ENCODE peak calls at places on chromosome 13, in seven cellular contexts. One of them, this sample, is unnamed.

GRCh38 chr13:31625115-31625514 is 114.2 kb upstream of the RXFP2 start:
- DNase-seq in H1: no peak
- DNase-seq in SK-N-SH: no peak
- DNase-seq in HepG2: no peak
- DNase-seq in K562: no peak
- DNase-seq in GM12878: no peak
- DNase-seq in HCT116: no peak
- DNase-seq in this sample: no peak

GRCh38 chr13:111962431-111962891 is 104.5 kb upstream of the SOX1 start:
- DNase-seq in H1: no peak
- DNase-seq in SK-N-SH: no peak
- DNase-seq in HepG2: no peak
- DNase-seq in K562: no peak
- DNase-seq in GM12878: no peak
- DNase-seq in HCT116: no peak
- DNase-seq in this sample: no peak

GRCh38 chr13:109868583-109869311 is 82.4 kb upstream of the IRS2 start:
- DNase-seq in H1: no peak
- DNase-seq in SK-N-SH: no peak
- DNase-seq in HepG2: no peak
- DNase-seq in K562: no peak
- DNase-seq in GM12878: no peak
- DNase-seq in HCT116: no peak
- DNase-seq in this sample: no peak

GRCh38 chr13:103758222-103758621 is 692.0 kb upstream of the SLC10A2 start:
- DNase-seq in H1: no peak
- DNase-seq in SK-N-SH: no peak
- DNase-seq in HepG2: no peak
- DNase-seq in K562: no peak
- DNase-seq in GM12878: no peak
- DNase-seq in HCT116: no peak
- DNase-seq in this sample: no peak

GRCh38 chr13:50543767-50544166 is 299.7 kb downstream of the DLEU7 start:
- DNase-seq in H1: no peak
- DNase-seq in SK-N-SH: no peak
- DNase-seq in HepG2: no peak
- DNase-seq in K562: no peak
- DNase-seq in GM12878: no peak
- DNase-seq in HCT116: no peak
- DNase-seq in this sample: no peak

GRCh38 chr13:76711515-76712182 is 174.6 kb downstream of the KCTD12 start:
- DNase-seq in H1: no peak
- DNase-seq in SK-N-SH: no peak
- DNase-seq in HepG2: no peak
- DNase-seq in K562: no peak
- DNase-seq in GM12878: no peak
- DNase-seq in HCT116: no peak
- DNase-seq in this sample: no peak

GRCh38 chr13:51734786-51735185 is 69.2 kb downstream of the DHRS12 start:
- DNase-seq in H1: no peak
- DNase-seq in SK-N-SH: no peak
- DNase-seq in HepG2: no peak
- DNase-seq in K562: no peak
- DNase-seq in GM12878: no peak
- DNase-seq in HCT116: no peak
- DNase-seq in this sample: no peak

GRCh38 chr13:50829896-50830295 is 13.6 kb downstream of the DLEU7 start:
- DNase-seq in H1: no peak
- DNase-seq in SK-N-SH: no peak
- DNase-seq in HepG2: no peak
- DNase-seq in K562: no peak
- DNase-seq in GM12878: no peak
- DNase-seq in HCT116: no peak
- DNase-seq in this sample: no peak

GRCh38 chr13:22161871-22162270 is 491.0 kb downstream of the FGF9 start:
- DNase-seq in H1: no peak
- DNase-seq in SK-N-SH: no peak
- DNase-seq in HepG2: no peak
- DNase-seq in K562: no peak
- DNase-seq in GM12878: peak; percentile 74
- DNase-seq in HCT116: no peak
- DNase-seq in this sample: no peak

GRCh38 chr13:42333613-42334328 is 61.8 kb downstream of the AKAP11 start:
- DNase-seq in H1: no peak
- DNase-seq in SK-N-SH: no peak
- DNase-seq in HepG2: peak; percentile 16
- DNase-seq in K562: peak; percentile 17
- DNase-seq in GM12878: no peak
- DNase-seq in HCT116: no peak
- DNase-seq in this sample: peak; percentile 20

GRCh38 chr13:102911336-102911735 is 65.5 kb downstream of the ERCC5 start:
- DNase-seq in H1: no peak
- DNase-seq in SK-N-SH: no peak
- DNase-seq in HepG2: no peak
- DNase-seq in K562: no peak
- DNase-seq in GM12878: no peak
- DNase-seq in HCT116: no peak
- DNase-seq in this sample: no peak

DNA sequence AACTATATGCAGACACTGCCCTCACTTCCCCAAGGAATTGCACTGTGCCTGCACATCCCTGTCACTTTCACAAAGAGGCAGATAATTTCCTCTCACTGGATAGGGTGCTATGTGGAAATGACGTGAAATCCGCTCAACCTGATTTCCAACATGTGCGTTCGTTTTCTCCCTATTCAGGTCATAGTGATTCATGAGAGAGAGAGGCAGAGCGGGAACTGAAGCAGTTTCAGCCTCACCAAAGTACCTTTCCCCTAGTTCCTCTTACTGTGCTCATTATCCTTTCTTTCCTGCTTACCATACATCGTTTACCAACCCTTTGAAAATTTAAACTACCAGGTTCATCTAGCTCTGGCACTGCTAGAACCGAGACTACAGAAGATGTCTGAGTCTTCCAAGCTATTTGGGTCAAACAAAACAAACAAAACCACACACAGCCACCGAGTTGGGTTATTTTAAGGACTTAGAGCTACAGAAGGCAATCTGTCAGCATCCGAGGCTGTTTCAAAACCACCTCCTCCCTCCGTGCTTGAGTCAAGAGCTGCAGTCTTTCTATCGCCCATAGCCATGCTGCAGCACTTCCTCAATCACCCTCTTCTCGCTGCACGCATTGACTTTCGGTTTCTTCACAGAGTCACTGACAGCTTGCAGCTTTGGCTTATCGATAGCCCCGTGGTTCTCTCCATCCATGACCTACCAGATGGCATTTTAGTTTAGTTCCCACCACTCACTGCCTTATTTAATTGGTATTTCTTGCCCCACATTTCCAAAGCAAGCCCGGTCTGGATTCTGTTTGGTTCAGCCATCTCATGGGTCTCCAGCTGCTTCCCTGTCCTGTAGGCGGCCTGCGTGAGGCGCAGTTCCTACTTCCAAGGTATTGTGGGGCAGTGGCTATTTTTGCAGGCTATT is 1395.8 kb downstream of the EFNB2 start:
- DNase-seq in H1: no peak
- DNase-seq in SK-N-SH: no peak
- DNase-seq in HepG2: peak; percentile 13
- DNase-seq in K562: no peak
- DNase-seq in GM12878: peak; percentile 87
- DNase-seq in HCT116: peak; percentile 44
- DNase-seq in this sample: no peak
- TF ChIP-seq SIN3A in H1: no peak
- TF ChIP-seq SIN3A in SK-N-SH: no peak
- TF ChIP-seq SIN3A in HepG2: no peak
- TF ChIP-seq SIN3A in K562: no peak
- TF ChIP-seq SIN3A in GM12878: no peak
- TF ChIP-seq SIN3A in HCT116: no peak
- TF ChIP-seq SIN3A in this sample: no peak

DNA sequence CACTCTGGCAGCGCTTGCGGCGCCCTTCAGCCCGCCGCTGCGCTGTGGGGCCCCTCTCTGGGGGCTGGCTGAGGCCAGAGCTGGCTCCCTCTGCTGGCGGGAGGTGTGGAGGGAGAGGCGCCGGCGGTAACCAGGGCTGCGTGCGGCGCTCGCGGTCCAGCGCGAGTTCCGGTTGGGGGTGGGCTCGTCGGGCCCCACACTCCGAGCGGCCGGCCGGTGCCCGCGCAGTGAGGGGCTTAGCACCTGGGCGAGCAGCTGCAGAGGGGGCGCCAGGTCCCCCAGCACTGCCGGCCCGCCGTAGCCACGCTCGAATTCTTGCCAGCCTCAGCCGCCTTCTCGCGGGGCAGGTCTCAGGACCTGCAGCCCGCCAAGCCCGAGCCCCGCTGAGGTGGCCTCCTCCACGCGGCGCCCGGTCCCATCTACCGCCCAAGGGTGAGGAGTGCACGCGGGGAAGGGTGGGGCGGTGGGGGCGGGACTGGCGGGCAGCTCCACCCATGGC is 879.0 kb upstream of the SLITRK5 start:
- DNase-seq in H1: no peak
- DNase-seq in SK-N-SH: peak; percentile 5
- DNase-seq in HepG2: no peak
- DNase-seq in K562: peak; percentile 19
- DNase-seq in GM12878: no peak
- DNase-seq in HCT116: no peak
- DNase-seq in this sample: no peak
- TF ChIP-seq CTCF in H1: peak; percentile 13
- TF ChIP-seq CTCF in SK-N-SH: no peak
- TF ChIP-seq CTCF in HepG2: no peak
- TF ChIP-seq CTCF in K562: no peak
- TF ChIP-seq CTCF in GM12878: no peak
- TF ChIP-seq CTCF in HCT116: no peak
- TF ChIP-seq CTCF in this sample: no peak

GRCh38 chr13:59374720-59375119 is 789.0 kb downstream of the DIAPH3 start:
- DNase-seq in H1: no peak
- DNase-seq in SK-N-SH: no peak
- DNase-seq in HepG2: no peak
- DNase-seq in K562: no peak
- DNase-seq in GM12878: no peak
- DNase-seq in HCT116: no peak
- DNase-seq in this sample: no peak
- H3K27ac ChIP-seq in H1: no peak overlapping the region
- H3K27ac ChIP-seq in SK-N-SH: no peak overlapping the region
- H3K27ac ChIP-seq in HepG2: no peak overlapping the region
- H3K27ac ChIP-seq in K562: no peak overlapping the region
- H3K27ac ChIP-seq in GM12878: no peak overlapping the region
- H3K27ac ChIP-seq in HCT116: no peak overlapping the region
- H3K27ac ChIP-seq in this sample: no peak overlapping the region

GRCh38 chr13:24270639-24271131 is 38.7 kb upstream of the C1QTNF9 start:
- DNase-seq in H1: no peak
- DNase-seq in SK-N-SH: peak; percentile 70
- DNase-seq in HepG2: peak; percentile 47
- DNase-seq in K562: no peak
- DNase-seq in GM12878: peak; percentile 38
- DNase-seq in HCT116: no peak
- DNase-seq in this sample: no peak
- TF ChIP-seq SIN3A in H1: no peak
- TF ChIP-seq SIN3A in SK-N-SH: no peak
- TF ChIP-seq SIN3A in HepG2: no peak
- TF ChIP-seq SIN3A in K562: no peak
- TF ChIP-seq SIN3A in GM12878: no peak
- TF ChIP-seq SIN3A in HCT116: no peak
- TF ChIP-seq SIN3A in this sample: no peak

DNA sequence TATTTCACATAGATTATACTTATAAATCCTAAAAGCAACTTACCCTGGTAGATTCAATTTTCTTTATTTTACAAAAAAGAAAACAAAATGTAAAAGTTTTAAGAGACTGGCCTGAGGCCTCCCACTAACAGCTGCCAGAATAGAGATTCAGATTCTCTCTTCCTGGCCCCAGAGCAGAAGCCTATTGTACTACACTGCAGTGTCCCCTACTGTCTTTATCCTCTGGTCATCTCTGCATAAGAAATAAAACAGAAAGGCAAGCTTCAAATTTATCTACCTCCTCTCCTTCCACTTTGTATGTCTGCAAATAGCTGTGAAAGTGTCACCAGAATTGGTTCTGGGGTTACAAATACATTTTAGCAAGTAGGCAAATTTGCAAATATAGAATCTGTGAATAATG is 1004.1 kb upstream of the PCDH9 start:
- DNase-seq in H1: no peak
- DNase-seq in SK-N-SH: peak; percentile 15
- DNase-seq in HepG2: no peak
- DNase-seq in K562: no peak
- DNase-seq in GM12878: no peak
- DNase-seq in HCT116: no peak
- DNase-seq in this sample: no peak
- TF ChIP-seq CTCF in H1: peak; percentile 18
- TF ChIP-seq CTCF in SK-N-SH: peak; percentile 57
- TF ChIP-seq CTCF in HepG2: no peak
- TF ChIP-seq CTCF in K562: no peak
- TF ChIP-seq CTCF in GM12878: peak; percentile 9
- TF ChIP-seq CTCF in HCT116: no peak
- TF ChIP-seq CTCF in this sample: peak; percentile 20

DNA sequence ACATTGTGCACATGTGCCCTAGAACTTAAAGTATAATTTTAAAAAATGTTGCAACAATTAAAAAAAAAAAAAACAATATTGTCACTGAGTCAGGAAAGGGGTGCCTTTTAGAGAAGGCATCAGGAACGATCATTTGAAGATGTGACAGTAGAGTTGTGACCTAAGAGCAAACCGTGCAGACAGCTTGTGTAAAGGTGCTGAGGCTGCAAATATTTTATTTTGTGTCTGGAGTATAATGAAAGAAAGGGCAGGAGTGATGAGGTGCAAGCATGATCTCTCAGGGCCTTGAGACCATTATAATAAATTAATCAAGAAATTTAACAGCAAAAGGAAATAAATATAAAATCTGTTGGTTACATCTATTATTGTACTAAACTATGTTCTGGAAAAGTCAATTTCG is 1219.7 kb downstream of the OLFM4 start:
- DNase-seq in H1: no peak
- DNase-seq in SK-N-SH: no peak
- DNase-seq in HepG2: no peak
- DNase-seq in K562: no peak
- DNase-seq in GM12878: no peak
- DNase-seq in HCT116: no peak
- DNase-seq in this sample: no peak
- H3K27ac ChIP-seq in H1: no peak overlapping the region
- H3K27ac ChIP-seq in SK-N-SH: no peak overlapping the region
- H3K27ac ChIP-seq in HepG2: no peak overlapping the region
- H3K27ac ChIP-seq in K562: no peak overlapping the region
- H3K27ac ChIP-seq in GM12878: no peak overlapping the region
- H3K27ac ChIP-seq in HCT116: no peak overlapping the region
- H3K27ac ChIP-seq in this sample: no peak overlapping the region

DNA sequence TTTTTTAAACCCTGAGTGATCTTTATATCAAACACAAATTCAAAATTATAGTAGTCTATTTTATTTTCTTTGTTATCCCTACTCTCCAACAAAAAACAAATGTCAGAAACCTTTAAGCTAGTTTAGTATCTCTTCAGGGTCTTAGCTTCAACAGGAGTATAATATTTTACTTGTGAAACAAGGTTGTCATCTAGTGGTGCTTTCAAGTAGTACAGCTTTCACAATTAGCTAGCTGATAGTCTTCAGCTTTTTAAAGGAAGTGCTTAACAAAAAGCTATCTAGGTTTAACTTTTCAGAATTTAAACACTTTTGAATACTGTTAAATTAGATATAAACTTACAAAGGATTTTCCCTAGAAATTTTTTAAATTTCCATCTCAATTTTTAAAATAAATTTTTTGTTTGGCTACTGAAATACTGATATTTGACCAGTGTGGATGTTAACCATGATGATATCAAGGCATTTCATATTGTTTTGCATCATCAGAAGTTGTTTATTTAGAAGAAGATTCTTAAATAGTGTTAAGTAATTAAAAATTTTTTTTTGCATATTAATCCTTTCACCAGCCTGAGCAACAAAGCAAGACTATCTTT is 34.2 kb downstream of the TDRD3 start:
- DNase-seq in H1: no peak
- DNase-seq in SK-N-SH: peak; percentile 36
- DNase-seq in HepG2: peak; percentile 47
- DNase-seq in K562: peak; percentile 55
- DNase-seq in GM12878: peak; percentile 61
- DNase-seq in HCT116: peak; percentile 46
- DNase-seq in this sample: peak; percentile 30
- TF ChIP-seq SIN3A in H1: no peak
- TF ChIP-seq SIN3A in SK-N-SH: no peak
- TF ChIP-seq SIN3A in HepG2: no peak
- TF ChIP-seq SIN3A in K562: no peak
- TF ChIP-seq SIN3A in GM12878: no peak
- TF ChIP-seq SIN3A in HCT116: no peak
- TF ChIP-seq SIN3A in this sample: no peak

This sample was measured in Panc1.